ENCODE peak calls at places on chromosomes 6 and 20, in eight cellular contexts. Z is tibial artery, W is dorsolateral prefrontal cortex, Q is B cell, F is A549, I is cardiac fibroblast, Y is HCT116, R is stomach. M is an unnamed sample.

GRCh38 chr6:39753745-39754084 is 28.5 kb upstream of the KIF6 start:
- DNase-seq in Q (no peak), W (no peak), R (no peak), Z (no peak), Y (no peak), I (no peak), F (no peak), M (no peak)

GRCh38 chr20:57381596-57382503 is 9.3 kb upstream of the RBM38 start:
- DNase-seq in W (peak), Y (peak), R (peak), Q (peak), I (peak), F (peak), Z (peak), M (peak)

GRCh38 chr6:39938773-39939381 is 4.6 kb upstream of the MOCS1 start:
- DNase-seq in Q (no peak), W (no peak), Y (no peak), I (no peak), F (no peak), Z (no peak), R (no peak), M (no peak)

GRCh38 chr20:62666736-62667529 is 24.6 kb downstream of the SLCO4A1 start:
- DNase-seq in Y (no peak), R (peak), W (no peak), F (no peak), I (peak), Q (no peak), Z (no peak), M (no peak)

GRCh38 chr20:62598761-62599194 is 43.5 kb upstream of the SLCO4A1 start:
- DNase-seq in W (no peak), Z (no peak), R (peak), F (peak), I (no peak), Q (no peak), Y (peak), M (no peak)

GRCh38 chr20:38126146-38126912 is 38.7 kb downstream of the TGM2 start:
- DNase-seq in I (peak), W (no peak), Y (no peak), F (no peak), R (peak), Z (peak), Q (no peak), M (no peak)

GRCh38 chr6:14857501-14857900 is 388.4 kb upstream of the JARID2 start:
- DNase-seq in W (no peak), R (peak), I (no peak), Y (no peak), Z (no peak), F (no peak), Q (peak), M (peak)

GRCh38 chr6:111804627-111805235 is 68.5 kb downstream of the FYN start:
- DNase-seq in Y (no peak), F (no peak), Z (no peak), R (peak), Q (no peak), I (peak), W (no peak), M (peak)

GRCh38 chr20:48903705-48904104 is 17.8 kb upstream of the ARFGEF2 start:
- DNase-seq in Q (no peak), Y (no peak), W (no peak), Z (no peak), R (no peak), I (no peak), F (no peak), M (no peak)

GRCh38 chr20:48908661-48909316 is 12.7 kb upstream of the ARFGEF2 start:
- DNase-seq in Q (no peak), Y (no peak), I (no peak), W (no peak), R (no peak), Z (peak), F (no peak), M (no peak)

GRCh38 chr20:48904566-48905321 is 16.8 kb upstream of the ARFGEF2 start:
- DNase-seq in F (peak), I (peak), Z (peak), W (peak), Q (peak), R (peak), Y (peak), M (peak)

GRCh38 chr20:48906221-48906877 is 15.2 kb upstream of the ARFGEF2 start:
- DNase-seq in R (no peak), I (no peak), Y (no peak), W (no peak), Q (no peak), Z (no peak), F (no peak), M (no peak)

GRCh38 chr20:48905322-48905647 is 16.2 kb upstream of the ARFGEF2 start:
- DNase-seq in Q (no peak), Y (no peak), I (no peak), R (no peak), F (no peak), Z (no peak), W (no peak), M (no peak)
- TF ChIP-seq CTCF in Q (peak), Y (no peak), I (no peak), R (no peak), F (no peak), Z (no peak), W (no peak), M (peak)

GRCh38 chr20:6828794-6829423 is 61.4 kb downstream of the BMP2 start:
- DNase-seq in Y (peak), W (no peak), Z (no peak), R (peak), I (peak), Q (peak), F (peak), M (peak)
- TF ChIP-seq CTCF in Y (no peak), W (peak), Z (peak), R (peak), I (peak), Q (peak), F (peak), M (peak)

GRCh38 chr20:17721802-17722486 is 22.2 kb downstream of the BANF2 start:
- DNase-seq in W (no peak), I (peak), Y (peak), R (peak), Q (no peak), F (no peak), Z (no peak), M (no peak)
- TF ChIP-seq CTCF in W (no peak), I (no peak), Y (no peak), R (no peak), Q (no peak), F (no peak), Z (no peak), M (no peak)

GRCh38 chr6:42378536-42378935 is 73.2 kb downstream of the TRERF1 start:
- DNase-seq in I (no peak), Z (no peak), Q (no peak), R (no peak), Y (no peak), W (no peak), F (no peak), M (no peak)
- TF ChIP-seq CTCF in I (no peak), Z (no peak), Q (no peak), R (no peak), Y (no peak), W (no peak), F (no peak), M (no peak)

GRCh38 chr20:16240355-16240754 is 332.9 kb downstream of the KIF16B start:
- DNase-seq in Y (no peak), R (no peak), I (no peak), Q (no peak), W (no peak), Z (no peak), F (no peak), M (no peak)

GRCh38 chr20:16246870-16247269 is 326.4 kb downstream of the KIF16B start:
- DNase-seq in I (no peak), Q (no peak), Z (no peak), F (no peak), W (no peak), Y (no peak), R (no peak), M (no peak)

GRCh38 chr20:16245879-16246278 is 327.4 kb downstream of the KIF16B start:
- DNase-seq in W (no peak), Q (no peak), Z (no peak), R (no peak), I (no peak), Y (no peak), F (no peak), M (no peak)

GRCh38 chr20:16243470-16243869 is 329.8 kb downstream of the KIF16B start:
- DNase-seq in W (no peak), I (no peak), Z (no peak), R (no peak), F (no peak), Q (no peak), Y (no peak), M (no peak)

GRCh38 chr20:16241911-16242310 is 331.3 kb downstream of the KIF16B start:
- DNase-seq in R (no peak), F (peak), Y (peak), W (no peak), Q (no peak), I (no peak), Z (no peak), M (no peak)
- TF ChIP-seq CTCF in R (no peak), F (no peak), Y (no peak), W (no peak), Q (peak), I (no peak), Z (no peak), M (no peak)

GRCh38 chr6:129670634-129671033 is 39.3 kb downstream of the ARHGAP18 start:
- DNase-seq in R (no peak), I (no peak), F (no peak), W (no peak), Z (no peak), Q (no peak), Y (no peak), M (no peak)

GRCh38 chr6:129672345-129672691 is 37.7 kb downstream of the ARHGAP18 start:
- DNase-seq in F (no peak), Q (no peak), R (no peak), I (peak), Y (no peak), Z (no peak), W (no peak), M (no peak)

GRCh38 chr6:129672883-129673631 is 36.9 kb downstream of the ARHGAP18 start:
- DNase-seq in W (no peak), I (peak), Z (no peak), R (no peak), Q (no peak), F (peak), Y (peak), M (peak)

GRCh38 chr6:129673758-129674157 is 36.2 kb downstream of the ARHGAP18 start:
- DNase-seq in W (no peak), Y (no peak), R (no peak), I (no peak), Z (no peak), F (no peak), Q (no peak), M (no peak)

GRCh38 chr6:129671442-129672344 is 38.3 kb downstream of the ARHGAP18 start:
- DNase-seq in Z (no peak), F (no peak), R (no peak), Q (peak), I (peak), Y (no peak), W (no peak), M (peak)
- TF ChIP-seq CTCF in Z (no peak), F (no peak), R (no peak), Q (peak), I (no peak), Y (peak), W (no peak), M (peak)

GRCh38 chr6:88869263-88870023 is 94.0 kb downstream of the RNGTT start:
- DNase-seq in I (peak), R (no peak), Z (no peak), Q (no peak), W (no peak), Y (no peak), F (no peak), M (no peak)

GRCh38 chr6:88872962-88873361 is 90.5 kb downstream of the RNGTT start:
- DNase-seq in R (no peak), Y (no peak), Z (no peak), F (no peak), I (no peak), W (no peak), Q (no peak), M (no peak)

GRCh38 chr6:88871498-88871897 is 91.9 kb downstream of the RNGTT start:
- DNase-seq in I (no peak), W (no peak), Z (no peak), F (no peak), R (no peak), Q (no peak), Y (no peak), M (no peak)

GRCh38 chr6:88868559-88868860 is 94.9 kb downstream of the RNGTT start:
- DNase-seq in Z (no peak), I (no peak), Q (no peak), W (no peak), R (no peak), Y (no peak), F (no peak), M (no peak)

GRCh38 chr6:88870728-88871330 is 92.6 kb downstream of the RNGTT start:
- DNase-seq in I (peak), Q (peak), Y (peak), R (no peak), W (peak), Z (no peak), F (peak), M (peak)
- TF ChIP-seq CTCF in I (peak), Q (peak), Y (peak), R (peak), W (peak), Z (peak), F (peak), M (peak)

GRCh38 chr6:135225911-135226310 is 44.8 kb downstream of the MYB start:
- DNase-seq in W (no peak), Q (no peak), I (no peak), Z (no peak), F (no peak), R (no peak), Y (no peak), M (no peak)

GRCh38 chr6:135226537-135226936 is 45.4 kb downstream of the MYB start:
- DNase-seq in Q (no peak), Z (no peak), W (no peak), I (no peak), F (no peak), Y (no peak), R (no peak), M (no peak)

GRCh38 chr6:135228486-135228885 is 47.4 kb downstream of the MYB start:
- DNase-seq in R (no peak), I (no peak), Y (no peak), Q (no peak), F (no peak), W (no peak), Z (no peak), M (no peak)

GRCh38 chr6:135227758-135228157 is 46.6 kb downstream of the MYB start:
- DNase-seq in W (no peak), Y (no peak), Z (no peak), F (no peak), I (no peak), Q (no peak), R (no peak), M (no peak)

GRCh38 chr6:135227349-135227748 is 46.2 kb downstream of the MYB start:
- DNase-seq in I (no peak), Q (no peak), R (no peak), W (no peak), Z (no peak), F (no peak), Y (no peak), M (no peak)
- TF ChIP-seq CTCF in I (no peak), Q (no peak), R (no peak), W (no peak), Z (no peak), F (no peak), Y (no peak), M (no peak)

GRCh38 chr6:108746841-108747575 is 101.2 kb upstream of the ARMC2 start:
- DNase-seq in R (no peak), I (no peak), F (no peak), Y (no peak), W (no peak), Z (no peak), Q (no peak), M (no peak)

GRCh38 chr6:108748063-108748462 is 100.2 kb upstream of the ARMC2 start:
- DNase-seq in Q (no peak), R (no peak), W (no peak), I (peak), Z (no peak), Y (no peak), F (no peak), M (no peak)

GRCh38 chr6:108745664-108746336 is 102.4 kb upstream of the ARMC2 start:
- DNase-seq in Z (no peak), Y (no peak), R (no peak), F (no peak), Q (no peak), I (no peak), W (no peak), M (no peak)

GRCh38 chr6:108744996-108745395 is 103.2 kb upstream of the ARMC2 start:
- DNase-seq in R (no peak), Y (no peak), F (no peak), I (no peak), W (no peak), Z (no peak), Q (no peak), M (no peak)

DNA sequence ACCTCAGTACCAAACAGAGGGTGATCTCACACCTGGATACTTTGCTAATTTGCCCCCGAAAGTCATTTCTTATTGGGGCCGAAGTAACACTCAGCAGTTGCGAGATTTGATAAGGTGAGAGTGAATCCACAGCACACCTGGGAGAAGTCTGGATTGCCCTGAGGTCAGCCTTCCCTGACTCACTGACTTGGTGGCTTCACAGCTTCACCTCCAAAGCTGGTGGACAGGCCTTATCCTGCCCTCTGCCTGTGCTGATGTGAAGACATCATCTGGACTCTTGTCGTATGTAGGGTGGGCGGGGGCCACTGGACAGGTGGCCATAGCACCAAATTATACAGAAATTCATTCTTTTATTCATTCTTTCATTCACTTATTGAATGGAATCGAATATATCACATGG is 101.8 kb upstream of the ARMC2 start:
- DNase-seq in Y (no peak), I (no peak), Z (no peak), R (peak), W (no peak), Q (no peak), F (no peak), M (no peak)
- TF ChIP-seq CTCF in Y (no peak), I (no peak), Z (no peak), R (no peak), W (no peak), Q (no peak), F (no peak), M (no peak)

GRCh38 chr20:47296950-47297349 is 59.5 kb downstream of the ZMYND8 start:
- DNase-seq in R (no peak), Z (peak), Q (no peak), I (peak), Y (no peak), W (no peak), F (peak), M (peak)
- TF ChIP-seq CTCF in R (no peak), Z (no peak), Q (peak), I (no peak), Y (peak), W (peak), F (peak), M (no peak)